ENCODE peak calls at places on chromosomes 1 and 21, in four cellular contexts. One of them, this sample, is unnamed.

GRCh38 chr1:221768444-221769066 is 26.7 kb upstream of the DUSP10 start:
- DNase-seq in neuronal stem cell: no peak
- DNase-seq in H9: no peak
- DNase-seq in mesendoderm: no peak
- DNase-seq in this sample: no peak

GRCh38 chr1:31798086-31798432 is 17.8 kb downstream of the SPOCD1 start:
- DNase-seq in neuronal stem cell: no peak
- DNase-seq in H9: no peak
- DNase-seq in mesendoderm: no peak
- DNase-seq in this sample: no peak

GRCh38 chr1:913491-914252 is 10.1 kb upstream of the SAMD11 start:
- DNase-seq in neuronal stem cell: no peak
- DNase-seq in H9: no peak
- DNase-seq in mesendoderm: no peak
- DNase-seq in this sample: no peak

GRCh38 chr1:89527750-89528381 is 3.2 kb downstream of the LRRC8B start:
- DNase-seq in neuronal stem cell: no peak
- DNase-seq in H9: no peak
- DNase-seq in mesendoderm: no peak
- DNase-seq in this sample: no peak

GRCh38 chr1:84851839-84852238 is 41.2 kb downstream of the LPAR3 start:
- DNase-seq in neuronal stem cell: no peak
- DNase-seq in H9: no peak
- DNase-seq in mesendoderm: no peak
- DNase-seq in this sample: peak

GRCh38 chr21:33761104-33762036 is 119.1 kb downstream of the ITSN1 start:
- DNase-seq in neuronal stem cell: no peak
- DNase-seq in H9: no peak
- DNase-seq in mesendoderm: peak
- DNase-seq in this sample: peak

GRCh38 chr1:57489342-57490036 is 65.6 kb upstream of the DAB1 start:
- DNase-seq in neuronal stem cell: no peak
- DNase-seq in H9: no peak
- DNase-seq in mesendoderm: peak
- DNase-seq in this sample: peak

GRCh38 chr1:221246067-221246466 is 366.8 kb downstream of the HLX start:
- DNase-seq in neuronal stem cell: no peak
- DNase-seq in H9: no peak
- DNase-seq in mesendoderm: no peak
- DNase-seq in this sample: no peak

GRCh38 chr1:32716312-32717126 is 13.9 kb upstream of the SYNC start:
- DNase-seq in neuronal stem cell: peak
- DNase-seq in H9: peak
- DNase-seq in mesendoderm: peak
- DNase-seq in this sample: no peak

GRCh38 chr1:924619-925323 is 1.0 kb downstream of the SAMD11 start:
- DNase-seq in neuronal stem cell: no peak
- DNase-seq in H9: peak
- DNase-seq in mesendoderm: peak
- DNase-seq in this sample: peak

GRCh38 chr1:30469426-30469825 is 254.0 kb downstream of the MATN1 start:
- DNase-seq in neuronal stem cell: no peak
- DNase-seq in H9: no peak
- DNase-seq in mesendoderm: no peak
- DNase-seq in this sample: no peak

GRCh38 chr1:39568208-39568607 is 8.4 kb downstream of the PABPC4 start:
- DNase-seq in neuronal stem cell: no peak
- DNase-seq in H9: no peak
- DNase-seq in mesendoderm: no peak
- DNase-seq in this sample: no peak

GRCh38 chr1:212470059-212470458 is 37.3 kb downstream of the NENF start:
- DNase-seq in neuronal stem cell: no peak
- DNase-seq in H9: no peak
- DNase-seq in mesendoderm: no peak
- DNase-seq in this sample: peak

GRCh38 chr1:94038511-94038910 is 82.4 kb downstream of the ABCA4 start:
- DNase-seq in neuronal stem cell: no peak
- DNase-seq in H9: no peak
- DNase-seq in mesendoderm: no peak
- DNase-seq in this sample: peak

GRCh38 chr1:243447342-243447741 is 191.5 kb downstream of the SDCCAG8 start:
- DNase-seq in neuronal stem cell: no peak
- DNase-seq in H9: no peak
- DNase-seq in mesendoderm: no peak
- DNase-seq in this sample: peak

GRCh38 chr1:64969305-64970066 is 3.1 kb upstream of the JAK1 start:
- DNase-seq in neuronal stem cell: no peak
- DNase-seq in H9: no peak
- DNase-seq in mesendoderm: no peak
- DNase-seq in this sample: peak

GRCh38 chr1:182392045-182393028 is 747 bp upstream of the GLUL start:
- DNase-seq in neuronal stem cell: no peak
- DNase-seq in H9: no peak
- DNase-seq in mesendoderm: peak
- DNase-seq in this sample: peak

GRCh38 chr21:38219049-38219628 is 37.7 kb upstream of the KCNJ15 start:
- DNase-seq in neuronal stem cell: peak
- DNase-seq in H9: peak
- DNase-seq in mesendoderm: peak
- DNase-seq in this sample: peak

GRCh38 chr1:201750120-201750519 is 78.8 kb upstream of the IPO9 start:
- DNase-seq in neuronal stem cell: no peak
- DNase-seq in H9: no peak
- DNase-seq in mesendoderm: no peak
- DNase-seq in this sample: peak

GRCh38 chr21:44736291-44737004 is 25.1 kb upstream of the TSPEAR start:
- DNase-seq in neuronal stem cell: no peak
- DNase-seq in H9: peak
- DNase-seq in mesendoderm: no peak
- DNase-seq in this sample: no peak

GRCh38 chr1:18907914-18908845 is 5.8 kb upstream of the ALDH4A1 start:
- DNase-seq in neuronal stem cell: no peak
- DNase-seq in H9: no peak
- DNase-seq in mesendoderm: no peak
- DNase-seq in this sample: no peak

GRCh38 chr1:61450454-61451213 is 274.3 kb downstream of the TM2D1 start:
- DNase-seq in neuronal stem cell: no peak
- DNase-seq in H9: no peak
- DNase-seq in mesendoderm: no peak
- DNase-seq in this sample: no peak

GRCh38 chr1:31647106-31647505 is 2.4 kb upstream of the PEF1 start:
- DNase-seq in neuronal stem cell: no peak
- DNase-seq in H9: no peak
- DNase-seq in mesendoderm: peak
- DNase-seq in this sample: peak

GRCh38 chr1:62358974-62359373 is 39.7 kb upstream of the KANK4 start:
- DNase-seq in neuronal stem cell: no peak
- DNase-seq in H9: no peak
- DNase-seq in mesendoderm: no peak
- DNase-seq in this sample: no peak

GRCh38 chr1:218259800-218260199 is 25.3 kb upstream of the RRP15 start:
- DNase-seq in neuronal stem cell: no peak
- DNase-seq in H9: no peak
- DNase-seq in mesendoderm: peak
- DNase-seq in this sample: no peak

GRCh38 chr1:219938706-219939105 is 10.3 kb upstream of the SLC30A10 start:
- DNase-seq in neuronal stem cell: no peak
- DNase-seq in H9: no peak
- DNase-seq in mesendoderm: no peak
- DNase-seq in this sample: peak

GRCh38 chr1:218380125-218380977 is 35.2 kb downstream of the TGFB2 start:
- DNase-seq in neuronal stem cell: no peak
- DNase-seq in H9: no peak
- DNase-seq in mesendoderm: peak
- DNase-seq in this sample: peak

GRCh38 chr1:86419277-86419903 is 4.6 kb upstream of the CLCA2 start:
- DNase-seq in neuronal stem cell: no peak
- DNase-seq in H9: no peak
- DNase-seq in mesendoderm: peak
- DNase-seq in this sample: no peak

GRCh38 chr1:11655263-11656079 is 794 bp downstream of the FBXO44 start:
- DNase-seq in neuronal stem cell: no peak
- DNase-seq in H9: no peak
- DNase-seq in mesendoderm: no peak
- DNase-seq in this sample: no peak

GRCh38 chr1:44571712-44572571 is 102.3 kb downstream of the TMEM53 start:
- DNase-seq in neuronal stem cell: no peak
- DNase-seq in H9: no peak
- DNase-seq in mesendoderm: no peak
- DNase-seq in this sample: no peak

GRCh38 chr1:234728740-234729139 is 118.8 kb upstream of the IRF2BP2 start:
- DNase-seq in neuronal stem cell: no peak
- DNase-seq in H9: no peak
- DNase-seq in mesendoderm: no peak
- DNase-seq in this sample: no peak

GRCh38 chr1:50346621-50347020 is 76.6 kb downstream of the DMRTA2 start:
- DNase-seq in neuronal stem cell: no peak
- DNase-seq in H9: no peak
- DNase-seq in mesendoderm: no peak
- DNase-seq in this sample: no peak

GRCh38 chr21:32206631-32207030 is 72.2 kb downstream of the MIS18A start:
- DNase-seq in neuronal stem cell: no peak
- DNase-seq in H9: no peak
- DNase-seq in mesendoderm: peak
- DNase-seq in this sample: no peak

GRCh38 chr1:56526571-56527174 is 52.7 kb downstream of the PLPP3 start:
- DNase-seq in neuronal stem cell: no peak
- DNase-seq in H9: no peak
- DNase-seq in mesendoderm: no peak
- DNase-seq in this sample: peak

GRCh38 chr1:9909222-9910046 is 635 bp downstream of the CTNNBIP1 start:
- DNase-seq in neuronal stem cell: no peak
- DNase-seq in H9: no peak
- DNase-seq in mesendoderm: peak
- DNase-seq in this sample: no peak

DNA sequence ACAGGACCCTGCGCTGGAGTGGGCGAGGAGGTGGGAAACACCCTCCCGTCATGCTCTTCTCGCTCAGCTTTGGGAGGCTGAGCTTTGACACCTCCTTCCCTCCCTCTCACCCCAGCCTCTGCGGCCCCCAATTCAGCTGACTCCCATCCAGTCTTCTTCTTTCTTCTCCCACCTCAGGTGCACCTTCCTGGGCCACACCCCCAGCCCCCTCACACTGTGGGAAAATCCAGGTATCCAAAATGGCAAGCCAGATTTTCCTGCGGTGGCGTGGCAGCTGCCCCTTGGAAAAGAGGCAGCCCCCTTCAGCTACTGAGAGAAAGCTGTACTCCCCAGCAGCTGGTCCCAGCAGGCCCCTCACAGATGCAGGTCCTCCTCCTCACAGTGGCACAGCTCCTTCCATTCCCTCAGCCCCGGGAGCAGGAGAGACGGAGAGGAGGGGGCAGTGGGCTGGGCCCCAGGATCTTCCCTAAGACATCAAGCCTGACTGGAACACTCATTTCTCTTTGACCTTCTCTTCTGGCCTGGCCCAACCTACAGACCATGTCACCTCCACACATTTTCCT is 61.6 kb downstream of the OPTC start:
- DNase-seq in neuronal stem cell: no peak
- DNase-seq in H9: no peak
- DNase-seq in mesendoderm: no peak
- DNase-seq in this sample: no peak
- H2BK5ac ChIP-seq in neuronal stem cell: no peak
- H2BK5ac ChIP-seq in H9: no peak
- H2BK5ac ChIP-seq in mesendoderm: peak
- H2BK5ac ChIP-seq in this sample: peak

DNA sequence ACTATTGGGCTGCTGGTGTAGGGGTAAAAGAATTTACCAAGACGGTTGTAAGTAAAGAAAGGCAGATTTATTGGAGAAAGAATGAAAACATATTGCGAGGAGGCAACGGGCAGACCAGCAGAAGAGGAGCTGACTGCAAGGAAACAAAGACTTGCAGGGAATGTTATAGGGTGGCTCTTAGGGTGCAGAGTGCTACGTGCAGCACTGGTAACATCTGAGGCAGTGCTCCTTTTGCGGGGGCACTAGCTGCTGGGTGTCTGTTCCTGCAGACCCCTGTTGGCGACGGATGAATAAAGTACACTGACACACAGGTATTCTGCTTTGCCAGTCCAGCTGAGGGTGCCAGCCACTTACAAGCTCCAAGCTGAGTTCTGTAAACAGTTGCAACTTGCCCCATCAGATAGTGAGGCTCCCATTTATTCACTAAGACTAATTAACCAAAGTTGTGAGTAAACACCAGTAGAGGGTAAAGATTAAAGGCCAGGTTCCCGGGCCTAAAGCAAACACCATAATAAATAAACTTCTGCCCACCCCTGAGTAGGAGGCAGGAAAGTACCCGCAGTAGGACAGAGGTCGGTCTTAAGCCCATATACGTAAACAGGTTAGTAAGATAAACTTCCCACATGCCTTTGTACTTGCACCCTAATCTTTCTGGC is 140.2 kb upstream of the KCNK1 start:
- DNase-seq in neuronal stem cell: no peak
- DNase-seq in H9: no peak
- DNase-seq in mesendoderm: no peak
- DNase-seq in this sample: no peak
- H2BK5ac ChIP-seq in neuronal stem cell: no peak
- H2BK5ac ChIP-seq in H9: no peak
- H2BK5ac ChIP-seq in mesendoderm: no peak
- H2BK5ac ChIP-seq in this sample: no peak

GRCh38 chr1:245678866-245679411 is 524.2 kb downstream of the KIF26B start:
- DNase-seq in neuronal stem cell: no peak
- DNase-seq in H9: peak
- DNase-seq in mesendoderm: no peak
- DNase-seq in this sample: no peak
- H2BK5ac ChIP-seq in neuronal stem cell: no peak
- H2BK5ac ChIP-seq in H9: no peak
- H2BK5ac ChIP-seq in mesendoderm: no peak
- H2BK5ac ChIP-seq in this sample: no peak

DNA sequence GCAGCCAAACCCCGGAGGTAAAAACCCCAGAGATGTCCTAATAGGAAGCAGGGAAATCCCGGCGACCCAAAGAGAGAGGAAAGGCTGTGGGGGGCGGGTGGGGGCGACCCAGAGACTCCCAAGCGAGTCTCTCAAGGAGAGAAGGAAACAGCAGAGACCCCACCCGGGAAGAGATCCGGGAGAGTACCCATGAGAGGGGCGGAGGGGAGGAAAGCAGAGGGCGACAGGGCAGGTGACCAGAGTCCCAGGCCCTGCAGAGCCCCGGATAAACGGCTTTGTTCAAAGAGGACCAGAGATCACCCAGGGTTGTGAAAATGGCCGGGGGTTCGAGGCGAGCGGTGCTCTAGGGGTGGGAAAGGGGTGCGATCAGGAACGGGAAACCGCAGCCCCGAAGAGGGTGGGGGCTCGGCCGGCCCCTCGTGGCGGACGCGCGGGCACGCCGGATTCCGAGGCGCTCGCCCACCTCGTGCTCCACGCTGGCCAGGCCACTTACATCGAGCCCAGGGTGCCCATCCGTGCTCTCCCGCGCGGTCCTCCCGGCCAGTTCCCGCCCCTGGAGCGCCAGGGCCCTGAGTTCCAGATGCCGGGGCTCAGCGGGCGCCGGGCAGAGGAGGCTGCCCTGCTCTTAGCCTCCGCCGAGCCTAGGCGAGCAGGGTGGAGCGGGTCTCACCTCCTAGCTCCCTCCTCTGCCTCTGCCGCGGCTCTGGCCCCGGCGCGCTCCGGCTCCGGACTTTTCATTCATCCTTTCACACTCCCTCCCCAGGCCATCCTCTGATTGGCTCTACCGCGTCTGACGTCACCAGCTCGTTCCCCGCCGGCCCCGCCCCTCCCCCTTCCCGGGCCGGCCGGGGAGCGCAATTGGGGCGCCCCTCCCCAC is 52.3 kb downstream of the RHBG start:
- DNase-seq in neuronal stem cell: peak
- DNase-seq in H9: peak
- DNase-seq in mesendoderm: peak
- DNase-seq in this sample: peak
- H2BK5ac ChIP-seq in neuronal stem cell: peak
- H2BK5ac ChIP-seq in H9: no peak
- H2BK5ac ChIP-seq in mesendoderm: peak
- H2BK5ac ChIP-seq in this sample: no peak